ENCODE peak calls at places on chromosomes 16 and 17, in four cellular contexts. W is endothelial cell of umbilical vein, Q is upper lobe of left lung, E is SK-N-SH. U is an unnamed sample.
A peak's percentile ranks its signal among the peaks of the same experiment; 100 is the strongest.

GRCh38 chr17:35548213-35548810 is 10.8 kb upstream of the SLFN12L start:
- DNase-seq in W (no peak), Q (no peak), E (no peak), U (no peak)

GRCh38 chr17:31743767-31744166 is 115.3 kb downstream of the COPRS start:
- DNase-seq in Q (no peak), E (no peak), W (no peak), U (no peak)

GRCh38 chr17:10200645-10201044 is 2.2 kb upstream of the GAS7 start:
- DNase-seq in E (no peak), Q (no peak), W (no peak), U (no peak)

GRCh38 chr17:15220785-15221184 is 44.3 kb downstream of the PMP22 start:
- DNase-seq in Q (no peak), E (no peak), W (no peak), U (no peak)

GRCh38 chr16:6841392-6841791 is 491.3 kb upstream of the RBFOX1 start:
- DNase-seq in Q (no peak), W (no peak), E (no peak), U (no peak)

GRCh38 chr17:50200447-50201225 is 795 bp downstream of the COL1A1 start:
- DNase-seq in W (peak; percentile 68), E (peak; percentile 95), Q (peak; percentile 88), U (peak; percentile 55)

GRCh38 chr17:75843577-75844529 is at the start of gene UNC13D:
- DNase-seq in E (peak; percentile 94), W (peak; percentile 32), Q (peak; percentile 67), U (no peak)

GRCh38 chr17:61533797-61534196 is 57.2 kb downstream of the NACA2 start:
- DNase-seq in Q (no peak), E (no peak), W (no peak), U (no peak)

GRCh38 chr16:67833035-67833417 is 9.1 kb upstream of the THAP11 start:
- DNase-seq in W (no peak), E (no peak), Q (no peak), U (no peak)

GRCh38 chr16:12553191-12553590 is 250.5 kb downstream of the CPPED1 start:
- DNase-seq in Q (no peak), W (no peak), E (no peak), U (no peak)

GRCh38 chr17:7852919-7853692 is 1.8 kb upstream of the TMEM88 start:
- DNase-seq in Q (no peak), W (no peak), E (no peak), U (no peak)

DNA sequence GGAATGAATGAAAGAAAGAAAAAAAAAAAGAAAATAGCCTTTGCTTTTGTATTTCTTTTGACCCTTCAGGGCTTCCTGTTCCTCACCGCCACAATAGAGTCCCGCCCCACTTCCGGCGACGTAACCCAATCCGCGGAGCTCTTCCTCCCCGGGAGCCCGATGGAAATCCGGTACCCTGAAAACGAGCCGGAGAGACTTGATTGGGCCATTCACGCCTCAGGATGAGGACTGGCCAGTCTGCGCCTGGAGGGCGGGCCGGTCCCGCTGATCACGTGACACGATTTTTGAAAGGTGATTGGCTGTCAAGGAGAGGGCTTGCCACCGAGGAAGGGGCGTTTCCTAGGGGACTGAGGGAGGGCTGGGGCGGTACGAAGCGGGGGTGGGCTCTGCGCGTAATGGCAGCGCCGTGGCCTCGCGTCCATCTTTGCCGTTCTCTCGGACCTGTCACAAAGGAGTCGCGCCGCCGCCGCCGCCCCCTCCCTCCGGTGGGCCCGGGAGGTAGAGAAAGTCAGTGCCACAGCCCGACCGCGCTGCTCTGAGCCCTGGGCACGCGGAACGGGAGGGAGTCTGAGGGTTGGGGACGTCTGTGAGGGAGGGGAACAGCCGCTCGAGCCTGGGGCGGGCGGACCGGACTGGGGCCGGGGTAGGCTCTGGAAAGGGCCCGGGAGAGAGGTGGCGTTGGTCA is at the start of the genes PSME3IP1 and RSPRY1:
- DNase-seq in Q (peak; percentile 98), E (peak; percentile 100), W (peak; percentile 100), U (peak; percentile 97)
- TF ChIP-seq POLR2AphosphoS5 in Q (peak; percentile 95), E (peak; percentile 56), W (peak; percentile 60), U (peak; percentile 20)

DNA sequence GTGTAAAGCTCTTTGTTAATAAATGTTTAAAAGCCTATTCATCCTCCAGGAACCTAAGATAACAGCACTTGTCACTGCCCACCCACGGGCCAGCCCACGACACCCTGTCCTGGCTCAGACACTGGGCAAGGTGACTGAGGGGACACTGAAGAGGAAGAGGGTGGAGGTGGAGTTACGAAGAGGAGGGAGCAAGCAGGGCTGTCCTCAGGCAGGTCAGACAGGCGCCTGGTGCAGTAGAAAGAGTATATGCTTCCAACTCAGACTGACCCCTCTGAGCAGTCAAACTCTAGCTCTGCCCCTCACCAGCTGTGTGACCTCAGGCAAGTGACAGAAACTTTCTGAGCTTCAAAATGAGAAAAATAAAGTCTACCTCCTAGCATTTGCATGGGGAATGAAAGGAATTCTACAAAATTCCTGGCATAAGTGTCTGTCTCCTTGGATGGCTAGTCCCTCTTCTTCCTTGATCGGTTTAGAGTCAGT is 22.8 kb downstream of the TEX2 start:
- DNase-seq in W (no peak), Q (peak; percentile 52), E (peak; percentile 39), U (no peak)
- TF ChIP-seq CTCF in W (no peak), Q (no peak), E (no peak), U (no peak)

GRCh38 chr17:1996243-1997145 is 28.6 kb downstream of the RTN4RL1 start:
- DNase-seq in W (no peak), E (peak; percentile 87), Q (no peak), U (no peak)

GRCh38 chr17:1997587-1998425 is 27.3 kb downstream of the RTN4RL1 start:
- DNase-seq in W (no peak), Q (peak; percentile 51), E (no peak), U (no peak)

GRCh38 chr17:1997146-1997586 is 28.0 kb downstream of the RTN4RL1 start:
- DNase-seq in Q (no peak), E (no peak), W (no peak), U (no peak)

GRCh38 chr17:1994707-1995106 is 30.4 kb downstream of the RTN4RL1 start:
- DNase-seq in Q (no peak), W (no peak), E (no peak), U (no peak)

DNA sequence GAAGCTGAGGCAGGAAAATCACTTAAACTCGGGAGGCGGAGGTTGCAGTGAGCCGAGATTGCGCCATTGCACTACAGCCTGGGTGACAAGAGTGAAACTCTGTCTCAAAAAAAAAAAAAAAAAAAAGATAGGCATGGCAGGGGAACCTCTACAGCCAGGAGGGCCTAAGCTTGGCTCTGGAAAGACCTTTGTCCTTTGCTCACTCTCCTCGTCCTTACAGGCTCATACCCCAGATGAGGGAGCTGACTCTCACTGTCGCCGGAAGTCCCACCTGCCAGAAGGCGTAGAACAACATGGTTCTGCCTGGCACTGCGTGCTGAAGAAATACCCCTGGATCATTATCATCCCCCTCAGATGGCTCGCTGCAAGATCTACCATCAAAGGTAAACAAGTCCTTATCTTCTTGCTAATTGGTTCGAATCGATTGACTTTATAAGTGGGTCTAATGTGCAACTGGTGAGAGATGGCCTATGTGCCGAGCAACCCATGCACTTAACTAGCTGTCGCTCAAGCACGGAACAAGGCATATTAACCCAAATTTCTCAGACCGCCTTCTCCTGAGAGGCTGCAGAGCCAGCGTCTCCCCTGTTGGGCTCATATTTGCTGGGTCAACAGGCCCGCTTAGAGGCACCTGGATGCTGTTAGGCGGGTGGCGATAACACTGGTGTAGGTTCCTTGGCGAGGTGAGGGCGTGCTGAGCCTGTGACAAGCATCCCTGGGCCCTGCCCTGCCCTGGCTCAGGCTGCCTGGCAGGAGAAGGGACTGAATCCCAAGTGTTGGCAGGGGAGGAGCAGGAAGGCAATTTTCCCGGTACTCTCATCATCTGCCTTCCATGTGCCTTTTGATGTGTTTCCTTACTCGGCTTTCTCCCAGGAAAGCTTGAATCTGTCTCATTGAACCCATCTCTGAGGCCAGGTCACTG is 29.6 kb downstream of the RTN4RL1 start:
- DNase-seq in W (no peak), Q (no peak), E (peak; percentile 64), U (no peak)
- H3K4me1 ChIP-seq in W (peaks cover 4% of the 10 kb centered on the region), Q (peaks cover 35% of the 10 kb centered on the region), E (peaks cover 33% of the 10 kb centered on the region), U (peaks cover 13% of the 10 kb centered on the region)

GRCh38 chr16:72860726-72861562 is 187.0 kb downstream of the ZFHX3 start:
- DNase-seq in W (no peak), E (no peak), Q (no peak), U (no peak)

GRCh38 chr16:72856797-72857196 is 191.1 kb downstream of the ZFHX3 start:
- DNase-seq in Q (no peak), E (peak; percentile 54), W (no peak), U (no peak)

GRCh38 chr16:72859581-72859980 is 188.3 kb downstream of the ZFHX3 start:
- DNase-seq in Q (no peak), E (no peak), W (no peak), U (no peak)

GRCh38 chr16:72857841-72858594 is 189.9 kb downstream of the ZFHX3 start:
- DNase-seq in Q (no peak), E (no peak), W (no peak), U (no peak)

GRCh38 chr16:72858611-72859493 is 189.1 kb downstream of the ZFHX3 start:
- DNase-seq in E (peak; percentile 67), Q (no peak), W (no peak), U (no peak)
- TF ChIP-seq POLR2AphosphoS5 in E (no peak), Q (no peak), W (no peak), U (no peak)

GRCh38 chr16:79874391-79874790 is 273.9 kb upstream of the MAF start:
- DNase-seq in E (no peak), W (no peak), Q (no peak), U (no peak)
- TF ChIP-seq CTCF in E (no peak), W (no peak), Q (no peak), U (no peak)

GRCh38 chr16:19138601-19139000 is 24.8 kb downstream of the ITPRIPL2 start:
- DNase-seq in W (peak; percentile 49), Q (peak; percentile 76), E (peak; percentile 58), U (no peak)
- H3K4me1 ChIP-seq in W (peaks cover 4% of the 10 kb centered on the region), Q (peaks cover 51% of the 10 kb centered on the region), E (peaks cover 20% of the 10 kb centered on the region), U (peaks cover 30% of the 10 kb centered on the region)

DNA sequence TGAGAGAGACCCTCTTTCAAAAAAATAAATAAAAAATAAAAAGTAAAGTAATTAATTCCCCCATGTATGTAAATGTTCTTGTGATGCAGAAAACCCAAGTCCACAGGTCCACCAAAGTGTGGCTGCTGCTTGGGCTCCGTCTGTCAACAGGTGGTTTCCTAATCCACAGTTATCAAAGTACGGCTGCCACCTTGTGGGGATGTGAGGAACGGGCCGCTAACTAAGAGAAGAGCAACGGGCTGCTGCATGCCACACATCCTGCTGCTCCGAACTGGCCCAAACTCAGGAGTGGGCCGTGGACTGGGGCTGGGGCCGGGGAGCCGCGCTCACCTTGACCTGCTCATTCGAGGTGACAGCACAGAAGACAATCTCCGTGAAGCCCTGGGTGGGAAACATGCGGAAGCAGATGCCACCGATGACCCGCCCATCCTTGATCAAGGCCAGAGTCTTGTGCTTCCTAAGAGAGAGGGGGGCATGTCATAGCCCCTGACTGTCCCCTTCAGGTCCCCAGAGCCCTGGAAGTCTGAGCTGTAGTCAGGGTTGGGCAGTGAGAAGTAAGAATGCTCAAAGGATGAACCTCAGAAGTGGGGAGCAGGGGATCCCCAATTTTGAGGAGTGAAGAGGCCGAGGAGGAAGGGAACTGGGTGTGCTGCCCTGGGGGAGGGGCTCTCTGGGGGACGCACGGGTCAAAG is 4.3 kb downstream of the KAT2A start:
- DNase-seq in E (peak; percentile 87), W (peak; percentile 76), Q (peak; percentile 83), U (no peak)
- TF ChIP-seq POLR2AphosphoS5 in E (no peak), W (no peak), Q (no peak), U (no peak)

U was measured in Panc1.